ENCODE peak calls at places on chromosome 2, in nine cellular contexts. V is H9, N is HL-60, U is GM12865, O is cardiac fibroblast, R is GM13977, X is RWPE1, W is PC-9, B is breast epithelium. Y is an unnamed sample.

GRCh38 chr2:43081131-43081745 is 145.2 kb downstream of the ZFP36L2 start:
- DNase-seq in U (no peak), N (no peak), R (no peak), B (no peak), X (no peak), V (no peak), W (no peak), O (no peak), Y (no peak)

GRCh38 chr2:174485763-174486613 is 841 bp downstream of the GPR155 start:
- DNase-seq in V (peak), W (no peak), O (peak), U (peak), N (no peak), B (no peak), X (no peak), R (peak), Y (no peak)

GRCh38 chr2:241188386-241189092 is at the start of gene ANO7:
- DNase-seq in U (no peak), O (no peak), X (no peak), V (no peak), W (no peak), N (no peak), B (no peak), R (no peak), Y (no peak)

GRCh38 chr2:40147360-40147759 is 304.5 kb downstream of the SLC8A1 start:
- DNase-seq in R (no peak), W (no peak), N (no peak), X (no peak), O (no peak), B (no peak), V (no peak), U (no peak), Y (no peak)

GRCh38 chr2:209864716-209865295 is 93.2 kb downstream of the UNC80 start:
- DNase-seq in R (no peak), B (no peak), V (peak), X (no peak), U (no peak), W (no peak), N (no peak), O (no peak), Y (no peak)

GRCh38 chr2:157946919-157947557 is 70.9 kb upstream of the ACVR1 start:
- DNase-seq in V (no peak), X (no peak), B (no peak), U (no peak), O (no peak), W (no peak), N (no peak), R (no peak), Y (no peak)

GRCh38 chr2:241629762-241630435 is 7.1 kb downstream of the THAP4 start:
- DNase-seq in O (no peak), U (no peak), V (no peak), B (no peak), X (no peak), N (no peak), W (no peak), R (no peak), Y (no peak)

GRCh38 chr2:235026649-235027557 is 75.1 kb downstream of the SH3BP4 start:
- DNase-seq in W (peak), X (peak), R (no peak), U (no peak), O (peak), B (peak), N (no peak), V (no peak), Y (peak)

GRCh38 chr2:62071126-62071598 is 124.8 kb upstream of the B3GNT2 start:
- DNase-seq in R (no peak), U (no peak), O (peak), V (no peak), N (no peak), B (no peak), W (no peak), X (no peak), Y (no peak)

GRCh38 chr2:110106642-110107041 is 9.0 kb downstream of the MALL start:
- DNase-seq in V (no peak), N (no peak), B (no peak), U (no peak), O (peak), W (peak), R (no peak), X (no peak), Y (peak)

GRCh38 chr2:67879586-67880290 is 183.1 kb downstream of the C1D start:
- DNase-seq in B (no peak), W (no peak), V (no peak), U (no peak), X (peak), R (no peak), O (peak), N (no peak), Y (no peak)

GRCh38 chr2:170845343-170845742 is 28.7 kb downstream of the GAD1 start:
- DNase-seq in V (peak), X (no peak), U (peak), O (no peak), W (no peak), R (no peak), N (no peak), B (no peak), Y (no peak)

GRCh38 chr2:43178602-43179542 is 47.5 kb downstream of the ZFP36L2 start:
- DNase-seq in U (no peak), B (peak), R (no peak), X (peak), V (peak), O (peak), N (peak), W (peak), Y (peak)

GRCh38 chr2:26885651-26886329 is 37.9 kb downstream of the DPYSL5 start:
- DNase-seq in X (no peak), W (no peak), R (no peak), N (no peak), O (no peak), U (peak), B (no peak), V (no peak), Y (no peak)

GRCh38 chr2:65344182-65344581 is 88.2 kb downstream of the SPRED2 start:
- DNase-seq in V (no peak), N (no peak), O (no peak), U (no peak), X (no peak), B (no peak), R (no peak), W (no peak), Y (no peak)

GRCh38 chr2:200405599-200406298 is 99.3 kb downstream of the SPATS2L start:
- DNase-seq in V (no peak), B (no peak), R (no peak), X (peak), O (peak), U (peak), N (no peak), W (peak), Y (no peak)

GRCh38 chr2:241733391-241734207 is 831 bp upstream of the D2HGDH start:
- DNase-seq in U (no peak), V (no peak), R (no peak), X (peak), O (no peak), N (no peak), B (no peak), W (peak), Y (peak)

GRCh38 chr2:61287254-61287653 is 125.3 kb downstream of the C2orf74 start:
- DNase-seq in V (no peak), N (no peak), X (no peak), U (no peak), W (no peak), O (no peak), R (no peak), B (no peak), Y (no peak)

GRCh38 chr2:226771067-226771466 is 28.6 kb downstream of the IRS1 start:
- DNase-seq in V (no peak), R (no peak), U (no peak), W (no peak), N (no peak), O (no peak), B (no peak), X (no peak), Y (no peak)

GRCh38 chr2:113084249-113085000 is 16.7 kb downstream of the IL1F10 start:
- DNase-seq in N (no peak), X (no peak), R (peak), U (peak), O (peak), B (no peak), V (no peak), W (no peak), Y (no peak)
- TF ChIP-seq CTCF in N (peak), X (peak), R (peak), U (peak), O (peak), B (no peak), V (peak), W (peak), Y (no peak)

GRCh38 chr2:127118467-127118866 is 11.5 kb upstream of the BIN1 start:
- DNase-seq in U (no peak), W (no peak), X (no peak), O (no peak), V (no peak), B (no peak), N (no peak), R (no peak), Y (no peak)

GRCh38 chr2:127118038-127118437 is 11.1 kb upstream of the BIN1 start:
- DNase-seq in N (no peak), U (no peak), V (no peak), X (no peak), B (no peak), W (no peak), R (no peak), O (no peak), Y (peak)

GRCh38 chr2:127121341-127121740 is 14.4 kb upstream of the BIN1 start:
- DNase-seq in R (no peak), X (no peak), N (no peak), B (no peak), U (no peak), O (no peak), W (no peak), V (no peak), Y (no peak)

GRCh38 chr2:127115471-127116199 is 8.7 kb upstream of the BIN1 start:
- DNase-seq in U (no peak), R (no peak), O (no peak), X (no peak), B (peak), V (peak), W (no peak), N (no peak), Y (no peak)

GRCh38 chr2:127117603-127118002 is 10.6 kb upstream of the BIN1 start:
- DNase-seq in W (no peak), X (no peak), U (no peak), O (no peak), V (no peak), B (no peak), N (no peak), R (no peak), Y (no peak)
- TF ChIP-seq CTCF in W (no peak), X (no peak), U (no peak), O (no peak), V (no peak), B (no peak), N (no peak), R (no peak), Y (no peak)

GRCh38 chr2:238108423-238109201 is 8.5 kb downstream of the ESPNL start:
- DNase-seq in N (no peak), U (peak), O (no peak), V (peak), R (no peak), W (no peak), X (no peak), B (no peak), Y (peak)

GRCh38 chr2:238105506-238106338 is 5.6 kb downstream of the ESPNL start:
- DNase-seq in R (no peak), O (no peak), U (no peak), B (no peak), N (no peak), W (no peak), X (no peak), V (peak), Y (no peak)

GRCh38 chr2:238107525-238108422 is 7.6 kb downstream of the ESPNL start:
- DNase-seq in B (no peak), O (no peak), R (no peak), N (no peak), U (peak), W (no peak), X (no peak), V (peak), Y (no peak)

GRCh38 chr2:238106339-238106697 is 6.2 kb downstream of the ESPNL start:
- DNase-seq in U (no peak), N (no peak), X (no peak), B (no peak), O (no peak), R (no peak), W (no peak), V (peak), Y (no peak)

GRCh38 chr2:238106698-238107524 is 6.8 kb downstream of the ESPNL start:
- DNase-seq in R (no peak), U (no peak), W (peak), B (no peak), V (peak), N (peak), O (no peak), X (no peak), Y (peak)
- TF ChIP-seq CTCF in R (peak), U (peak), W (peak), B (no peak), V (peak), N (peak), O (peak), X (no peak), Y (no peak)

GRCh38 chr2:31729442-31730092 is 148.8 kb upstream of the SRD5A2 start:
- DNase-seq in O (peak), U (peak), N (no peak), R (peak), V (peak), B (no peak), W (peak), X (peak), Y (no peak)

GRCh38 chr2:31725444-31725843 is 144.7 kb upstream of the SRD5A2 start:
- DNase-seq in B (no peak), U (no peak), N (no peak), X (no peak), R (no peak), V (no peak), W (no peak), O (no peak), Y (no peak)

GRCh38 chr2:31729065-31729439 is 148.3 kb upstream of the SRD5A2 start:
- DNase-seq in V (no peak), O (no peak), N (no peak), R (no peak), U (peak), B (no peak), W (no peak), X (no peak), Y (no peak)

GRCh38 chr2:31728406-31729064 is 147.8 kb upstream of the SRD5A2 start:
- DNase-seq in O (no peak), V (no peak), X (no peak), W (no peak), U (no peak), N (no peak), B (no peak), R (no peak), Y (no peak)
- TF ChIP-seq CTCF in O (no peak), V (no peak), X (no peak), W (no peak), U (no peak), N (no peak), B (no peak), R (no peak), Y (no peak)

DNA sequence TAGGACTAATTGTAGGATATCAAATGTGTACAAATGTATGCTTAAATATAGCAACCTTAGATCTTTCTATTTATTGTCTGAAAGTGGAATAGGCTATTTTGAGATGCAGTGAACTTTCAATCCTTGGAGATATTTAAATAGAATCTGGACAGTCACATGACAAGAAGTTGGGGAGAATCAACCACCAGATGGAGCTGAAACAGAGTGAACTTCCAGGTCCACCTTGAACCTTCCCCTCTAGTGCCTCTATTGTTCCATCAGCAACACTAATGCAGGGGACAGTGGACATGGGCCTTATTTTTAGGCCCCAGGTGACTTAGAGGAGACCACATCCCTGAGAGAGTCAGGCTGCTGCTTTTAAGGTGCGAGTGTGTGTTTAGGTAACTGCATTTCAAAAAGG is 37.0 kb upstream of the CRIM1 start:
- DNase-seq in X (no peak), V (no peak), U (no peak), O (peak), W (no peak), B (no peak), N (no peak), R (no peak), Y (no peak)
- TF ChIP-seq CTCF in X (no peak), V (peak), U (no peak), O (peak), W (peak), B (no peak), N (no peak), R (no peak), Y (no peak)

DNA sequence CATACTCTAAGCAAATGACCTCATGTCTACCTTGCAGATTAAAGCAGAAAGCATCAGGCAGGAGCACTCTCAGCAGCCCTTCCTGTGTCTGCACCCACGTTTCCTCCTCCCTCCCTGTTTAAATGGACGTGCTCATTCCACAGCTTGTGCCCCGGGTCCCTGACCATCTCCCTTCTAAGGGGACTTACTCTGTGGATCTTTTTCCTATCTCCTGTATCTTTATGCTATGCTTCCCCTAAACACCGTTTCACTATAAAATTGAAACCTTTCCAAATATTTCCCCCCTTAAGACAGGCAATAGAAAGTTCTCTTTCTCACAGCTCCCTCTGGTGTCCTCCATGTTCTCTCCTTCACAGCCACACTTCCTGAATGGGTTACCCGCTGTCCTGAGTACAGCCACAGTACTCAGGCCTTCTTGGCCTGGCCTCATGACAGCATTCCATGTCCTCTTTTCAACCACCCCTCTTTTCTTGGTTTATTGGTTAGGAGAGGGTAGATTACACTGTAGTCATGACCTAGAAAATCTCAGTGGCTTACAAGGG is 41.1 kb downstream of the TMEM185B start:
- DNase-seq in R (no peak), N (no peak), O (no peak), U (no peak), X (no peak), W (no peak), V (no peak), B (no peak), Y (no peak)
- TF ChIP-seq CTCF in R (peak), N (no peak), O (no peak), U (no peak), X (no peak), W (no peak), V (peak), B (no peak), Y (no peak)

Y was measured in lower leg skin.